ENCODE peak calls at places on chromosome X, in nine cellular contexts. C is body of pancreas; J is hippocampal formation; B is activated naive CD4-positive, alpha-beta T cell treated with anti-CD3 and anti-CD28 coated beads, Interleukin-2, amount 50 U/mL, for 16 hours; Q is mesendoderm; G is NCI-H2029; X is amniotic stem cell; P is smooth muscle cell of the brain vasculature; U is hypothalamus. S is an unnamed sample.

GRCh38 chrX:22666441-22666840 is 333.3 kb upstream of the DDX53 start:
- DNase-seq in C (no peak), J (peak), B (no peak), Q (peak), G (no peak), X (no peak), P (no peak), U (no peak), S (no peak)

GRCh38 chrX:43504394-43504793 is 151.7 kb upstream of the MAOA start:
- DNase-seq in C (no peak), J (no peak), B (no peak), Q (no peak), G (no peak), X (no peak), P (no peak), U (no peak), S (no peak)

GRCh38 chrX:66039916-66040315 is at the start of gene VSIG4:
- DNase-seq in C (no peak), J (no peak), B (no peak), Q (no peak), G (no peak), X (no peak), P (no peak), U (no peak), S (no peak)

GRCh38 chrX:118370921-118371624 is 25.2 kb downstream of the WDR44 start:
- DNase-seq in C (no peak), J (no peak), B (no peak), Q (no peak), G (no peak), X (no peak), P (no peak), U (no peak), S (no peak)

GRCh38 chrX:1894656-1895055 is 279.8 kb downstream of the ASMT start:
- DNase-seq in C (no peak), J (no peak), B (no peak), Q (no peak), G (no peak), X (no peak), P (no peak), U (no peak), S (no peak)

GRCh38 chrX:120309873-120310730 is 1.2 kb downstream of the TMEM255A start:
- DNase-seq in C (no peak), J (no peak), B (peak), Q (peak), G (no peak), X (no peak), P (no peak), U (no peak), S (no peak)

GRCh38 chrX:34918091-34918736 is 24.4 kb upstream of the FAM47B start:
- DNase-seq in C (no peak), J (no peak), B (no peak), Q (no peak), G (no peak), X (peak), P (no peak), U (no peak), S (no peak)

GRCh38 chrX:39836802-39837420 is 260.8 kb downstream of the BCOR start:
- DNase-seq in C (no peak), J (no peak), B (no peak), Q (no peak), G (no peak), X (no peak), P (no peak), U (no peak), S (no peak)

GRCh38 chrX:120857240-120857639 is 18.4 kb downstream of the CT47B1 start:
- DNase-seq in C (no peak), J (no peak), B (no peak), Q (peak), G (no peak), X (no peak), P (no peak), U (no peak), S (no peak)

S was measured in NCI-H510A.